ENCODE peak calls at places on chromosomes 11 and 22, in ten cellular contexts. Z is Panc1, D is Peyer's patch, X is adrenal gland, H is hepatocyte, W is neural progenitor cell, I is astrocyte, A is mammary epithelial cell, E is transverse colon, B is tibial artery. J is an unnamed sample. For H3K9me3, the result is how much of the 10 kb centered on the place peaks cover.

GRCh38 chr11:33533668-33534067 is 167.0 kb downstream of the C11orf91 start:
- DNase-seq in Z (no peak), D (no peak), X (no peak), H (no peak), W (no peak), I (peak), A (peak), E (no peak), B (no peak), J (no peak)

GRCh38 chr22:26722159-26722558 is 64.8 kb downstream of the MIAT start:
- DNase-seq in Z (no peak), D (no peak), X (no peak), H (no peak), W (no peak), I (peak), A (peak), E (no peak), B (no peak), J (no peak)

GRCh38 chr22:41444360-41445170 is 2.0 kb downstream of the TOB2 start:
- DNase-seq in Z (peak), D (peak), X (peak), H (peak), W (peak), I (peak), A (peak), E (peak), B (peak), J (peak)

GRCh38 chr11:102882389-102883024 is 7.7 kb upstream of the MMP12 start:
- DNase-seq in Z (no peak), D (no peak), X (no peak), H (no peak), W (no peak), I (peak), A (peak), E (no peak), B (no peak), J (no peak)

GRCh38 chr11:110900426-110900825 is 188.2 kb upstream of the ARHGAP20 start:
- DNase-seq in Z (no peak), D (no peak), X (no peak), H (no peak), W (no peak), I (no peak), A (no peak), E (no peak), B (no peak), J (no peak)

GRCh38 chr22:35421121-35421520 is 21.2 kb downstream of the MCM5 start:
- DNase-seq in Z (no peak), D (no peak), X (no peak), H (no peak), W (no peak), I (no peak), A (no peak), E (no peak), B (no peak), J (no peak)

GRCh38 chr11:130066338-130066737 is 3.4 kb upstream of the APLP2 start:
- DNase-seq in Z (no peak), D (no peak), X (no peak), H (no peak), W (no peak), I (no peak), A (no peak), E (peak), B (no peak), J (no peak)

GRCh38 chr11:56740107-56740506 is 8.4 kb downstream of the OR9G4 start:
- DNase-seq in Z (no peak), D (no peak), X (no peak), H (no peak), W (no peak), I (no peak), A (peak), E (no peak), B (no peak), J (no peak)

GRCh38 chr11:45354976-45355705 is 69.0 kb upstream of the SYT13 start:
- DNase-seq in Z (no peak), D (peak), X (peak), H (peak), W (peak), I (peak), A (peak), E (peak), B (peak), J (no peak)

GRCh38 chr11:132944557-132944920 is 587.8 kb downstream of the OPCML start:
- DNase-seq in Z (no peak), D (no peak), X (no peak), H (no peak), W (peak), I (no peak), A (no peak), E (no peak), B (no peak), J (no peak)

GRCh38 chr11:84922836-84923235 is 704.3 kb downstream of the DLG2 start:
- DNase-seq in Z (no peak), D (no peak), X (no peak), H (no peak), W (peak), I (no peak), A (no peak), E (peak), B (no peak), J (no peak)

GRCh38 chr11:41879186-41879738 is 419.8 kb upstream of the LRRC4C start:
- DNase-seq in Z (no peak), D (no peak), X (no peak), H (no peak), W (no peak), I (peak), A (peak), E (no peak), B (no peak), J (no peak)

GRCh38 chr11:121326230-121326629 is 33.7 kb downstream of the SC5D start:
- DNase-seq in Z (no peak), D (no peak), X (no peak), H (no peak), W (no peak), I (no peak), A (no peak), E (no peak), B (no peak), J (no peak)

GRCh38 chr11:8099291-8099899 is 18.4 kb downstream of the TUB start:
- DNase-seq in Z (peak), D (peak), X (peak), H (peak), W (peak), I (peak), A (peak), E (peak), B (peak), J (peak)

GRCh38 chr11:117059611-117060010 is 38.6 kb downstream of the SIK3 start:
- DNase-seq in Z (no peak), D (no peak), X (no peak), H (no peak), W (no peak), I (no peak), A (no peak), E (no peak), B (no peak), J (no peak)

GRCh38 chr22:23072911-23073491 is 2.7 kb downstream of the GNAZ start:
- DNase-seq in Z (no peak), D (no peak), X (peak), H (no peak), W (no peak), I (no peak), A (peak), E (no peak), B (peak), J (no peak)

GRCh38 chr11:120324932-120325810 is at the start of gene TLCD5:
- DNase-seq in Z (no peak), D (no peak), X (peak), H (peak), W (peak), I (peak), A (peak), E (peak), B (peak), J (no peak)

GRCh38 chr11:45551181-45551580 is 114.2 kb downstream of the CHST1 start:
- DNase-seq in Z (no peak), D (no peak), X (no peak), H (no peak), W (peak), I (no peak), A (no peak), E (no peak), B (no peak), J (no peak)

GRCh38 chr11:2912498-2912897 is 16.7 kb downstream of the PHLDA2 start:
- DNase-seq in Z (no peak), D (no peak), X (no peak), H (peak), W (no peak), I (peak), A (peak), E (peak), B (no peak), J (no peak)

GRCh38 chr11:110251837-110252236 is 44.6 kb downstream of the RDX start:
- DNase-seq in Z (peak), D (no peak), X (no peak), H (no peak), W (no peak), I (peak), A (peak), E (no peak), B (no peak), J (no peak)

GRCh38 chr11:116927163-116927772 is 89.8 kb upstream of the APOA1 start:
- DNase-seq in Z (no peak), D (peak), X (no peak), H (no peak), W (no peak), I (no peak), A (no peak), E (peak), B (no peak), J (no peak)

GRCh38 chr11:68373810-68374501 is 61.6 kb downstream of the LRP5 start:
- DNase-seq in Z (no peak), D (no peak), X (peak), H (peak), W (peak), I (no peak), A (no peak), E (peak), B (peak), J (no peak)

GRCh38 chr11:90363739-90364138 is 140.9 kb upstream of the CHORDC1 start:
- DNase-seq in Z (no peak), D (no peak), X (no peak), H (no peak), W (no peak), I (no peak), A (no peak), E (no peak), B (no peak), J (no peak)

GRCh38 chr22:19764050-19764593 is 3.5 kb downstream of the TBX1 start:
- DNase-seq in Z (no peak), D (no peak), X (no peak), H (no peak), W (peak), I (no peak), A (no peak), E (no peak), B (no peak), J (no peak)

GRCh38 chr11:133995066-133995465 is 38.3 kb upstream of the IGSF9B start:
- DNase-seq in Z (no peak), D (no peak), X (no peak), H (no peak), W (no peak), I (no peak), A (no peak), E (no peak), B (no peak), J (no peak)

GRCh38 chr11:33899383-33900037 is 7.6 kb upstream of the LMO2 start:
- DNase-seq in Z (no peak), D (no peak), X (peak), H (peak), W (peak), I (peak), A (peak), E (peak), B (peak), J (peak)

GRCh38 chr11:16276251-16276650 is 80.1 kb downstream of the SOX6 start:
- DNase-seq in Z (no peak), D (no peak), X (no peak), H (no peak), W (no peak), I (no peak), A (no peak), E (no peak), B (no peak), J (no peak)

GRCh38 chr11:94664336-94664735 is 97.2 kb downstream of the PIWIL4 start:
- DNase-seq in Z (no peak), D (no peak), X (no peak), H (peak), W (no peak), I (no peak), A (peak), E (no peak), B (no peak), J (no peak)

GRCh38 chr11:131859811-131860210 is 489.4 kb downstream of the NTM start:
- DNase-seq in Z (no peak), D (no peak), X (no peak), H (no peak), W (no peak), I (peak), A (no peak), E (no peak), B (no peak), J (no peak)

GRCh38 chr11:35771722-35772121 is 109.1 kb downstream of the TRIM44 start:
- DNase-seq in Z (no peak), D (no peak), X (no peak), H (no peak), W (no peak), I (no peak), A (no peak), E (no peak), B (no peak), J (no peak)
- H3K9me3 ChIP-seq in Z (under half), D (under half), X (under half), H (under half), W (under half), I (under half), A (under half), E (under half), B (under half), J (under half)

GRCh38 chr11:1306186-1307162 is 3.0 kb downstream of the TOLLIP start:
- DNase-seq in Z (no peak), D (peak), X (peak), H (no peak), W (no peak), I (no peak), A (no peak), E (no peak), B (no peak), J (no peak)
- H3K4me3 ChIP-seq in Z (no peak), D (no peak), X (no peak), H (no peak), W (no peak), I (no peak), A (peak), E (no peak), B (no peak), J (no peak)

DNA sequence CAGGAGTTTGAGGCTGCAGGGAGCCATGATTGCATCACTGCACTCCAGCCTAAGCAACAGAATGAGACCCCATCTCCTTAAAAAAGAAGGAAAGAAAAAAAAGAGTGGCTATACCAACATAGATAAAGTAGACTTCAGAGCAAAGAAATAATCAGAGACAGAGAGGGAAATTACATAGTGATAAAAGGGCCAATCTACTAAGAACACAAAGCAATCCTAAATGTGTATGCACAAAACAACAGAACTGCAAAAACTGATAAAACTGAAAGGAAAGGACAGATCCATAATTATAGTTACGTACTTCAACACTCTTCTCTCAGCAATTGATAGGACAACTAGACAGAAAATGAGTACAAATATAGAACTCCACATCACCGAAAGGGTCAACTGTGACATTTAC is 17.8 kb upstream of the OR2AT4 start:
- DNase-seq in Z (no peak), D (no peak), X (no peak), H (no peak), W (no peak), I (no peak), A (no peak), E (no peak), B (no peak), J (no peak)
- H3K9me3 ChIP-seq in Z (under half), D (under half), X (under half), H (under half), W (under half), I (under half), A (under half), E (under half), B (under half), J (under half)

DNA sequence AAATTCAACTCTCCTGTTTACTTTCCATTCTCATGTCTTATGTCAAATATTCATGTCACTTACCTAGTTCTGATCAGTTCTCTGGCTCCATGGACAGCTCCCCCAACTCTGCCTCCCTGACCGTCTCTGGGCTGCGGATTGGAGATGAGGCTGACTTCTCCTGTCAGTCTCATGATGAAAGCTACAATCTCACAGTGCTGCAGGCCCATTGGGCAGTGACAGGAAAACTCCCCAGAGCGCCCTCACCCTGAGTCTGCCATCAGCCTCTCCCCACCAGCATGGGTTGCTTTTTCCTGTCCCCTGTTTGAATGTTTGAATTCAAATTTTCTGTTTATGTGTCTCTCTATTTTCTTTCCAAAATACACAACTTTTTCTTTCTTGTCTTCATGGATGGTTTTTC is 63.8 kb upstream of the TOP3B start:
- DNase-seq in Z (no peak), D (no peak), X (no peak), H (no peak), W (no peak), I (no peak), A (no peak), E (no peak), B (no peak), J (no peak)
- H3K4me3 ChIP-seq in Z (no peak), D (no peak), X (no peak), H (no peak), W (no peak), I (no peak), A (no peak), E (no peak), B (no peak), J (no peak)

GRCh38 chr11:59400461-59401261 is 25.6 kb downstream of the OR5A2 start:
- DNase-seq in Z (no peak), D (no peak), X (no peak), H (no peak), W (no peak), I (no peak), A (no peak), E (no peak), B (no peak), J (no peak)

GRCh38 chr11:59401262-59401552 is 25.0 kb downstream of the OR5A2 start:
- DNase-seq in Z (no peak), D (no peak), X (no peak), H (no peak), W (no peak), I (no peak), A (no peak), E (no peak), B (no peak), J (no peak)

GRCh38 chr11:59403546-59403945 is 22.7 kb downstream of the OR5A2 start:
- DNase-seq in Z (no peak), D (no peak), X (no peak), H (no peak), W (peak), I (no peak), A (no peak), E (no peak), B (no peak), J (no peak)
- H3K9me3 ChIP-seq in Z (under half), D (under half), X (under half), H (under half), W (under half), I (under half), A (under half), E (under half), B (under half), J (under half)

J was measured in AG04450.